ENCODE peak calls at places on chromosome 19, in nine cellular contexts. One of them, this sample, is unnamed.

GRCh38 chr19:7004313-7004931 is 16.8 kb downstream of the MBD3L2B start:
- DNase-seq in cardiac fibroblast: no peak
- DNase-seq in choroid plexus epithelial cell: no peak
- DNase-seq in brain microvascular endothelial cell: peak; percentile 27
- DNase-seq in esophagus squamous epithelium: no peak
- DNase-seq in osteoblast: no peak
- DNase-seq in CD8-positive, alpha-beta T cell: no peak
- DNase-seq in fibroblast of the aortic adventitia: peak; percentile 42
- DNase-seq in stomach: no peak
- DNase-seq in this sample: peak; percentile 55

GRCh38 chr19:31378404-31378803 is 29.2 kb upstream of the TSHZ3 start:
- DNase-seq in choroid plexus epithelial cell: peak; percentile 78
- DNase-seq in osteoblast: peak; percentile 93
- DNase-seq in fibroblast of the aortic adventitia: peak; percentile 98
- DNase-seq in esophagus squamous epithelium: no peak
- DNase-seq in CD8-positive, alpha-beta T cell: no peak
- DNase-seq in brain microvascular endothelial cell: peak; percentile 84
- DNase-seq in cardiac fibroblast: peak; percentile 95
- DNase-seq in stomach: no peak
- DNase-seq in this sample: peak; percentile 51

GRCh38 chr19:1592023-1592754 is 476 bp downstream of the MBD3 start:
- DNase-seq in esophagus squamous epithelium: no peak
- DNase-seq in CD8-positive, alpha-beta T cell: peak; percentile 82
- DNase-seq in fibroblast of the aortic adventitia: peak; percentile 86
- DNase-seq in osteoblast: peak; percentile 100
- DNase-seq in stomach: peak; percentile 89
- DNase-seq in choroid plexus epithelial cell: peak; percentile 92
- DNase-seq in cardiac fibroblast: peak; percentile 94
- DNase-seq in brain microvascular endothelial cell: peak; percentile 68
- DNase-seq in this sample: peak; percentile 91

GRCh38 chr19:18865973-18866799 is 29.8 kb downstream of the CERS1 start:
- DNase-seq in stomach: peak; percentile 67
- DNase-seq in CD8-positive, alpha-beta T cell: peak; percentile 67
- DNase-seq in cardiac fibroblast: peak; percentile 66
- DNase-seq in esophagus squamous epithelium: no peak
- DNase-seq in fibroblast of the aortic adventitia: peak; percentile 50
- DNase-seq in choroid plexus epithelial cell: peak; percentile 55
- DNase-seq in osteoblast: peak; percentile 100
- DNase-seq in brain microvascular endothelial cell: peak; percentile 31
- DNase-seq in this sample: peak; percentile 68

GRCh38 chr19:8453616-8454015 is 8.8 kb downstream of the HNRNPM start:
- DNase-seq in brain microvascular endothelial cell: no peak
- DNase-seq in cardiac fibroblast: no peak
- DNase-seq in choroid plexus epithelial cell: no peak
- DNase-seq in osteoblast: no peak
- DNase-seq in CD8-positive, alpha-beta T cell: no peak
- DNase-seq in esophagus squamous epithelium: no peak
- DNase-seq in stomach: no peak
- DNase-seq in fibroblast of the aortic adventitia: no peak
- DNase-seq in this sample: no peak

GRCh38 chr19:57615346-57615745 is 1.3 kb downstream of the ZNF134 start:
- DNase-seq in cardiac fibroblast: no peak
- DNase-seq in osteoblast: no peak
- DNase-seq in brain microvascular endothelial cell: no peak
- DNase-seq in esophagus squamous epithelium: no peak
- DNase-seq in CD8-positive, alpha-beta T cell: no peak
- DNase-seq in stomach: no peak
- DNase-seq in choroid plexus epithelial cell: peak; percentile 3
- DNase-seq in fibroblast of the aortic adventitia: no peak
- DNase-seq in this sample: no peak

GRCh38 chr19:1213391-1214286 is 8.1 kb downstream of the STK11 start:
- DNase-seq in stomach: peak; percentile 73
- DNase-seq in choroid plexus epithelial cell: peak; percentile 71
- DNase-seq in fibroblast of the aortic adventitia: no peak
- DNase-seq in cardiac fibroblast: peak; percentile 81
- DNase-seq in esophagus squamous epithelium: no peak
- DNase-seq in CD8-positive, alpha-beta T cell: peak; percentile 35
- DNase-seq in osteoblast: peak; percentile 98
- DNase-seq in brain microvascular endothelial cell: peak; percentile 73
- DNase-seq in this sample: peak; percentile 98

GRCh38 chr19:37594982-37595382 is 306 bp downstream of the ZNF540 start:
- DNase-seq in osteoblast: peak; percentile 27
- DNase-seq in CD8-positive, alpha-beta T cell: peak; percentile 70
- DNase-seq in fibroblast of the aortic adventitia: no peak
- DNase-seq in stomach: peak; percentile 62
- DNase-seq in brain microvascular endothelial cell: peak; percentile 54
- DNase-seq in esophagus squamous epithelium: peak; percentile 3
- DNase-seq in choroid plexus epithelial cell: peak; percentile 65
- DNase-seq in cardiac fibroblast: peak; percentile 65
- DNase-seq in this sample: peak; percentile 78

GRCh38 chr19:41398042-41398403 is 405 bp downstream of the BCKDHA start:
- DNase-seq in choroid plexus epithelial cell: no peak
- DNase-seq in stomach: no peak
- DNase-seq in CD8-positive, alpha-beta T cell: no peak
- DNase-seq in fibroblast of the aortic adventitia: no peak
- DNase-seq in esophagus squamous epithelium: no peak
- DNase-seq in cardiac fibroblast: no peak
- DNase-seq in brain microvascular endothelial cell: no peak
- DNase-seq in osteoblast: no peak
- DNase-seq in this sample: no peak

GRCh38 chr19:397941-398706 is 10.8 kb downstream of the C2CD4C start:
- DNase-seq in choroid plexus epithelial cell: no peak
- DNase-seq in brain microvascular endothelial cell: no peak
- DNase-seq in esophagus squamous epithelium: no peak
- DNase-seq in cardiac fibroblast: no peak
- DNase-seq in stomach: no peak
- DNase-seq in osteoblast: peak; percentile 36
- DNase-seq in fibroblast of the aortic adventitia: no peak
- DNase-seq in CD8-positive, alpha-beta T cell: no peak
- DNase-seq in this sample: no peak

GRCh38 chr19:2330632-2331284 is 2.3 kb downstream of the SPPL2B start:
- DNase-seq in fibroblast of the aortic adventitia: no peak
- DNase-seq in osteoblast: no peak
- DNase-seq in cardiac fibroblast: no peak
- DNase-seq in brain microvascular endothelial cell: no peak
- DNase-seq in CD8-positive, alpha-beta T cell: no peak
- DNase-seq in choroid plexus epithelial cell: no peak
- DNase-seq in esophagus squamous epithelium: no peak
- DNase-seq in stomach: peak; percentile 74
- DNase-seq in this sample: no peak

GRCh38 chr19:15782211-15782610 is 5.2 kb upstream of the OR10H5 start:
- DNase-seq in osteoblast: peak; percentile 21
- DNase-seq in cardiac fibroblast: no peak
- DNase-seq in stomach: no peak
- DNase-seq in CD8-positive, alpha-beta T cell: no peak
- DNase-seq in brain microvascular endothelial cell: no peak
- DNase-seq in choroid plexus epithelial cell: no peak
- DNase-seq in esophagus squamous epithelium: no peak
- DNase-seq in fibroblast of the aortic adventitia: no peak
- DNase-seq in this sample: no peak

GRCh38 chr19:33876192-33876591 is 79.5 kb downstream of the KCTD15 start:
- DNase-seq in fibroblast of the aortic adventitia: no peak
- DNase-seq in cardiac fibroblast: no peak
- DNase-seq in stomach: no peak
- DNase-seq in osteoblast: no peak
- DNase-seq in CD8-positive, alpha-beta T cell: no peak
- DNase-seq in brain microvascular endothelial cell: no peak
- DNase-seq in choroid plexus epithelial cell: no peak
- DNase-seq in esophagus squamous epithelium: no peak
- DNase-seq in this sample: no peak

GRCh38 chr19:31693870-31694269 is 344.6 kb upstream of the TSHZ3 start:
- DNase-seq in choroid plexus epithelial cell: no peak
- DNase-seq in brain microvascular endothelial cell: no peak
- DNase-seq in stomach: no peak
- DNase-seq in cardiac fibroblast: no peak
- DNase-seq in esophagus squamous epithelium: no peak
- DNase-seq in osteoblast: no peak
- DNase-seq in CD8-positive, alpha-beta T cell: no peak
- DNase-seq in fibroblast of the aortic adventitia: no peak
- DNase-seq in this sample: no peak

GRCh38 chr19:16380314-16380695 is 55.7 kb downstream of the KLF2 start:
- DNase-seq in choroid plexus epithelial cell: no peak
- DNase-seq in stomach: no peak
- DNase-seq in fibroblast of the aortic adventitia: no peak
- DNase-seq in esophagus squamous epithelium: no peak
- DNase-seq in osteoblast: no peak
- DNase-seq in cardiac fibroblast: no peak
- DNase-seq in CD8-positive, alpha-beta T cell: no peak
- DNase-seq in brain microvascular endothelial cell: no peak
- DNase-seq in this sample: no peak

GRCh38 chr19:17648097-17648660 is 40.0 kb downstream of the UNC13A start:
- DNase-seq in osteoblast: peak; percentile 39
- DNase-seq in cardiac fibroblast: no peak
- DNase-seq in brain microvascular endothelial cell: no peak
- DNase-seq in CD8-positive, alpha-beta T cell: no peak
- DNase-seq in fibroblast of the aortic adventitia: no peak
- DNase-seq in esophagus squamous epithelium: no peak
- DNase-seq in stomach: no peak
- DNase-seq in choroid plexus epithelial cell: no peak
- DNase-seq in this sample: no peak

DNA sequence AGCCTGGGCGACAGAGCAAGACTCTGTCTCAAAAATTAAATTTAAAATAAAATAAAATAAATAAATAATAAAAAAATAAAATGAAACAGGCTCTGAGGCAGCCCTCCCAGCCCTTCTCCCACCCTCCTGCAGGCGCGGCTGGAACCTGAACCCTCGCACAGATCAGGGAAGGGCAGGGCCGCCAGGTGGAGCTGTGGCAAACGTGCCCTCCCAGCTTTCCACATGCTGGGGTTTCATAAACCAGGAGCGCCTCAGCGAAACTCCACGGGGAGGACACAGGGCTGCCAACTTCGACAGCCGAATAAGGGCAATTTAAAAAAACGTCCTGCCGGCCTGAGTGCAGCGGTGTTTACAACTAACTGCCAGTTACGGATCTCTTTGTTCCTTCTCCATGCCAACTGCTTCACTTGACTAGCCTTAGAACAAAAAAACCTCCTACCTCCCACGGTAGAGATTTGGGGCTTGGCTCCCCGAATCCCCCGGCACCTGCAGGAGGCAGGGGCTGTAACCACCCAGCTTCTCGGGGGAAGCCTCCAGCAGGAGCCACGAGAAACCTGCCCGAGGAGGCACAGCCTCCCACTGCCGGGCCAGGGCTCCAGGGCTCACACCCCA is 15.9 kb downstream of the ZNF787 start:
- DNase-seq in brain microvascular endothelial cell: no peak
- DNase-seq in osteoblast: peak; percentile 98
- DNase-seq in esophagus squamous epithelium: no peak
- DNase-seq in fibroblast of the aortic adventitia: peak; percentile 40
- DNase-seq in cardiac fibroblast: peak; percentile 63
- DNase-seq in CD8-positive, alpha-beta T cell: peak; percentile 64
- DNase-seq in choroid plexus epithelial cell: peak; percentile 75
- DNase-seq in stomach: peak; percentile 87
- DNase-seq in this sample: peak; percentile 77
- TF ChIP-seq CTCF in brain microvascular endothelial cell: peak; percentile 55
- TF ChIP-seq CTCF in osteoblast: peak; percentile 56
- TF ChIP-seq CTCF in esophagus squamous epithelium: peak; percentile 78
- TF ChIP-seq CTCF in fibroblast of the aortic adventitia: peak; percentile 42
- TF ChIP-seq CTCF in cardiac fibroblast: peak; percentile 47
- TF ChIP-seq CTCF in CD8-positive, alpha-beta T cell: peak; percentile 68
- TF ChIP-seq CTCF in choroid plexus epithelial cell: peak; percentile 70
- TF ChIP-seq CTCF in stomach: peak; percentile 70
- TF ChIP-seq CTCF in this sample: peak; percentile 80

GRCh38 chr19:4504297-4504701 is 14.0 kb downstream of the PLIN4 start:
- DNase-seq in fibroblast of the aortic adventitia: no peak
- DNase-seq in choroid plexus epithelial cell: no peak
- DNase-seq in cardiac fibroblast: no peak
- DNase-seq in osteoblast: peak; percentile 73
- DNase-seq in brain microvascular endothelial cell: no peak
- DNase-seq in esophagus squamous epithelium: no peak
- DNase-seq in stomach: no peak
- DNase-seq in CD8-positive, alpha-beta T cell: no peak
- DNase-seq in this sample: no peak
- H3K4me3 ChIP-seq in fibroblast of the aortic adventitia: no peak overlapping the region
- H3K4me3 ChIP-seq in choroid plexus epithelial cell: no peak overlapping the region
- H3K4me3 ChIP-seq in cardiac fibroblast: no peak overlapping the region
- H3K4me3 ChIP-seq in osteoblast: no peak overlapping the region
- H3K4me3 ChIP-seq in brain microvascular endothelial cell: no peak overlapping the region
- H3K4me3 ChIP-seq in esophagus squamous epithelium: no peak overlapping the region
- H3K4me3 ChIP-seq in stomach: no peak overlapping the region
- H3K4me3 ChIP-seq in CD8-positive, alpha-beta T cell: no peak overlapping the region
- H3K4me3 ChIP-seq in this sample: no peak overlapping the region

DNA sequence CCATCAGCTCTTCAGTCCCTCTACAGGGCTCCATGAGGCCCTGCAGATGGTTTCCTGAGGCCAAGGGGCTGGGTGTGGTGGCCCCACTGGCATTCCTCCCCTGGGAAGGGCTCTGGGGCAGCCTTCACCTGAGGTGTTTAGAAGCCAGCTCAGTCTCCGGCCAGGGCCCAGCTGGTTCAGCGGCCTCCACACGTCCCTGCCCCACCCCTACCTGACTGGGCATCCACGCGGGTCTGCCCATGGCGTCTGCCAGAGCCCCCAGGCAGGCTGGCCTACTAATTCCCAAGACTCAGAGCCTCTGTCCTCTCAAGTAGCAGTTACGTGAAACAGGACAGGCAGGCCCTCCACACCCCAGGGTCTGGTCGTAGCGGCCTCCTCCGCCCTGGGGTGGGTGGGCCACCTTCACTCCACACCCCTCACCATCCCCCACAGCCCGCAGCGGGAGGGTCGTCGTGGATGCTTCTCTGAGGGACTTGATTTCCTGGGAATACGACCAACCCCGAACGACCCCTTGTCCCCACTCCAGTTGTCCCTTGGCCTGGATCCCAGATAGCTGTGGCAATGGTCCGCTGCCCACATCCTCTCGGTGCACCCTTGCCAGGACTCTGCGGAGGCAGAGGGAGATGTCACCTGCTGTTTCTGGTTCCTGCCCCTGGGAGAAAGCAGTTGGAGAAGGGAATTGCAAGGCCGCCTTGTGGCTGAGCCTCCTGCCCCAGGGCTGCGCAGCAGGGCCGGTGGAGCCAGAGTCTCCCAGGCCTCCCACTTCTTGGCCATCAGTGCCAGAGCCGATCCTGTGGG is 24.3 kb downstream of the CAPN12 start:
- DNase-seq in esophagus squamous epithelium: no peak
- DNase-seq in choroid plexus epithelial cell: no peak
- DNase-seq in stomach: no peak
- DNase-seq in osteoblast: no peak
- DNase-seq in CD8-positive, alpha-beta T cell: no peak
- DNase-seq in fibroblast of the aortic adventitia: no peak
- DNase-seq in cardiac fibroblast: peak; percentile 37
- DNase-seq in brain microvascular endothelial cell: no peak
- DNase-seq in this sample: no peak
- TF ChIP-seq CTCF in esophagus squamous epithelium: no peak
- TF ChIP-seq CTCF in choroid plexus epithelial cell: no peak
- TF ChIP-seq CTCF in stomach: no peak
- TF ChIP-seq CTCF in osteoblast: no peak
- TF ChIP-seq CTCF in CD8-positive, alpha-beta T cell: no peak
- TF ChIP-seq CTCF in fibroblast of the aortic adventitia: no peak
- TF ChIP-seq CTCF in cardiac fibroblast: no peak
- TF ChIP-seq CTCF in brain microvascular endothelial cell: peak; percentile 40
- TF ChIP-seq CTCF in this sample: no peak

DNA sequence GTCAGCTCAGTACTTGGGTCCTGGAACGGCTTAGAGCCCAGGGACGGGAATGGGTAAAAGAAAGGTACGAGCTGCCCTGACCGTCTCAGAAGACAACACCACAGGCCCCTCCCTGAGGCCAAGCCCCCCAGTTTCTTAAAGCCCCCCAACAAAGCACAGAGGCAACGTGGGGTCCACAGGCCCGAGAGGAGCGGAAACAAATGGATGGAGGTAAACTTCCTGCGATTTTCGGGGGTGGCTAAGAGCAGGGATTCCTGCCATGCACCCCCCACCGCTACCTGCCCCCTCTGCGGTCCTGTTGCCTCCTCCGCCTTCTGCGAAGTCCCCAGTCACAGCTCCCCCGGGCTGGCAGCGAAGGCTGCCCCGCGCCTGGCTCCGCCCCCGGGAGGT is 48.2 kb downstream of the PTPRS start:
- DNase-seq in choroid plexus epithelial cell: no peak
- DNase-seq in stomach: peak; percentile 60
- DNase-seq in fibroblast of the aortic adventitia: no peak
- DNase-seq in cardiac fibroblast: peak; percentile 56
- DNase-seq in brain microvascular endothelial cell: no peak
- DNase-seq in CD8-positive, alpha-beta T cell: peak; percentile 32
- DNase-seq in osteoblast: no peak
- DNase-seq in esophagus squamous epithelium: no peak
- DNase-seq in this sample: no peak
- H3K4me3 ChIP-seq in choroid plexus epithelial cell: peak overlapping the region; percentile 72
- H3K4me3 ChIP-seq in stomach: peak overlapping the region; percentile 84
- H3K4me3 ChIP-seq in fibroblast of the aortic adventitia: peak overlapping the region; percentile 85
- H3K4me3 ChIP-seq in cardiac fibroblast: peak overlapping the region; percentile 64
- H3K4me3 ChIP-seq in brain microvascular endothelial cell: peak overlapping the region; percentile 59
- H3K4me3 ChIP-seq in CD8-positive, alpha-beta T cell: peak overlapping the region; percentile 52
- H3K4me3 ChIP-seq in osteoblast: peak overlapping the region; percentile 81
- H3K4me3 ChIP-seq in esophagus squamous epithelium: peak overlapping the region; percentile 72
- H3K4me3 ChIP-seq in this sample: peak overlapping the region; percentile 48

This sample was measured in epithelial cell of esophagus.